ENCODE peak calls at places on chromosomes 6 and 20, in seven cellular contexts. N, Z, T, H, I, O and Y are unnamed samples.

GRCh38 chr20:48006036-48006833 is 221.0 kb upstream of the SULF2 start:
- DNase-seq in N (no peak), Z (no peak), T (no peak), H (peak; percentile 16), I (peak; percentile 71), O (peak; percentile 30), Y (no peak)

GRCh38 chr6:157229219-157229607 is 94.1 kb downstream of the TMEM242 start:
- DNase-seq in N (no peak), Z (no peak), T (no peak), H (no peak), I (no peak), O (no peak), Y (no peak)

GRCh38 chr6:158321960-158322359 is 9.7 kb downstream of the TULP4 start:
- DNase-seq in N (peak; percentile 52), Z (peak; percentile 47), T (no peak), H (peak; percentile 42), I (peak; percentile 44), O (no peak), Y (peak; percentile 85)

GRCh38 chr20:34996243-34996984 is 40.7 kb downstream of the MYH7B start:
- DNase-seq in N (no peak), Z (no peak), T (no peak), H (no peak), I (no peak), O (no peak), Y (no peak)

GRCh38 chr6:167653561-167653960 is 173.2 kb upstream of the AFDN start:
- DNase-seq in N (no peak), Z (no peak), T (no peak), H (no peak), I (no peak), O (no peak), Y (no peak)

GRCh38 chr6:32658268-32658897 is 8.1 kb downstream of the HLA-DQB1 start:
- DNase-seq in N (no peak), Z (no peak), T (no peak), H (no peak), I (no peak), O (no peak), Y (no peak)

GRCh38 chr20:5969348-5969935 is 19.0 kb downstream of the MCM8 start:
- DNase-seq in N (no peak), Z (no peak), T (no peak), H (no peak), I (no peak), O (no peak), Y (no peak)

GRCh38 chr6:13813621-13814175 is 659 bp downstream of the MCUR1 start:
- DNase-seq in N (peak; percentile 14), Z (no peak), T (peak; percentile 41), H (peak; percentile 47), I (peak; percentile 58), O (peak; percentile 93), Y (peak; percentile 62)

GRCh38 chr6:9657994-9658393 is 756.9 kb downstream of the TFAP2A start:
- DNase-seq in N (no peak), Z (peak; percentile 19), T (no peak), H (peak; percentile 83), I (peak; percentile 44), O (no peak), Y (no peak)

GRCh38 chr6:4322846-4323309 is 187.5 kb upstream of the ECI2 start:
- DNase-seq in N (no peak), Z (no peak), T (peak; percentile 45), H (peak; percentile 35), I (no peak), O (no peak), Y (peak; percentile 69)

GRCh38 chr6:7156666-7157278 is 49.0 kb downstream of the RREB1 start:
- DNase-seq in N (peak; percentile 71), Z (no peak), T (no peak), H (no peak), I (peak; percentile 93), O (no peak), Y (no peak)

GRCh38 chr6:93819189-93819588 is 399.8 kb upstream of the EPHA7 start:
- DNase-seq in N (no peak), Z (no peak), T (no peak), H (no peak), I (no peak), O (no peak), Y (no peak)

GRCh38 chr6:28785962-28786679 is 137.7 kb downstream of the TRIM27 start:
- DNase-seq in N (no peak), Z (no peak), T (no peak), H (no peak), I (no peak), O (no peak), Y (no peak)
- H3K4me3 ChIP-seq in N (no peak overlapping the region), Z (no peak overlapping the region), T (no peak overlapping the region), H (no peak overlapping the region), I (no peak overlapping the region), O (no peak overlapping the region), Y (no peak overlapping the region)

GRCh38 chr20:57934913-57935312 is 225.1 kb upstream of the PMEPA1 start:
- DNase-seq in N (no peak), Z (no peak), T (no peak), H (no peak), I (no peak), O (no peak), Y (no peak)
- TF ChIP-seq CTCF in N (no peak), Z (no peak), T (no peak), H (no peak), I (no peak), O (no peak), Y (no peak)

GRCh38 chr6:150590448-150590847 is 9.2 kb upstream of the PLEKHG1 start:
- DNase-seq in N (no peak), Z (no peak), T (no peak), H (no peak), I (no peak), O (no peak), Y (no peak)
- H3K4me3 ChIP-seq in N (no peak overlapping the region), Z (no peak overlapping the region), T (no peak overlapping the region), H (no peak overlapping the region), I (no peak overlapping the region), O (no peak overlapping the region), Y (no peak overlapping the region)

DNA sequence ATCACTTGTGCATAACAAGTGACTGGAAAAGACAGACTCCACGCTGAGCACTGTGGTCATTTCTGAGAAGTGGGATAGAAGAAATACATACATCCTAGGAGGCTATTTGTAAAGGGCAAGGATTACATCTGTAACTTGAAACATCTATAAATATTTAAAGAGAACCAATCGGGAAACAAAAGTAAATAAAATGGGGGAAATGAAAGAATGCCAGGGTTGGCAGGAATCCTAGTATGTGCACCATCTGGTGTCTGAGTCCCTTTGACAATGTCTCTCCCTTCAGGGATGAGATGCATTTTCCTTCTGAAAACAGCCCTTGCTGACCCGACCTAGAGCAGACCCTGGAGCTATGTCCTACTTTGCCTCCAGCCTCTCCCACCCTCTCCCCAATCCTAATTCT is 53.2 kb downstream of the VSTM2L start:
- DNase-seq in N (peak; percentile 29), Z (no peak), T (no peak), H (no peak), I (peak; percentile 20), O (peak; percentile 14), Y (no peak)
- TF ChIP-seq CTCF in N (no peak), Z (no peak), T (no peak), H (no peak), I (no peak), O (no peak), Y (no peak)